ENCODE peak calls at places on chromosomes 13 and 19, in eight cellular contexts. B, Y, Q, D, C, K, J and R are unnamed samples. For H3K27me3, H3K9me3 and H3K4me1, the result is how much of the 10 kb centered on the place peaks cover.

GRCh38 chr19:29943615-29944014 is 1.6 kb downstream of the URI1 start:
- DNase-seq in B (no peak), Y (no peak), Q (no peak), D (no peak), C (no peak), K (peak), J (no peak), R (no peak)

GRCh38 chr13:25292301-25292700 is 5.0 kb upstream of the MTMR6 start:
- DNase-seq in B (no peak), Y (no peak), Q (no peak), D (no peak), C (no peak), K (no peak), J (no peak), R (no peak)

GRCh38 chr19:480016-480855 is 16.1 kb upstream of the MADCAM1 start:
- DNase-seq in B (peak), Y (no peak), Q (peak), D (peak), C (peak), K (peak), J (peak), R (peak)

GRCh38 chr19:8663920-8664670 is 33.7 kb downstream of the NFILZ start:
- DNase-seq in B (peak), Y (no peak), Q (no peak), D (no peak), C (no peak), K (no peak), J (no peak), R (no peak)

GRCh38 chr13:113458218-113459065 is 5.2 kb upstream of the ADPRHL1 start:
- DNase-seq in B (no peak), Y (no peak), Q (no peak), D (no peak), C (no peak), K (peak), J (no peak), R (peak)

GRCh38 chr19:33456845-33457220 is 64.8 kb downstream of the PEPD start:
- DNase-seq in B (no peak), Y (no peak), Q (no peak), D (peak), C (peak), K (no peak), J (no peak), R (no peak)

GRCh38 chr13:73228546-73228945 is 169.7 kb downstream of the KLF5 start:
- DNase-seq in B (no peak), Y (no peak), Q (no peak), D (no peak), C (no peak), K (peak), J (no peak), R (no peak)

GRCh38 chr19:54179921-54180452 is 7.0 kb upstream of the TMC4 start:
- DNase-seq in B (no peak), Y (no peak), Q (no peak), D (no peak), C (no peak), K (peak), J (peak), R (peak)

GRCh38 chr13:105353654-105354053 is 1181.8 kb downstream of the EFNB2 start:
- DNase-seq in B (no peak), Y (no peak), Q (no peak), D (no peak), C (no peak), K (no peak), J (no peak), R (no peak)

GRCh38 chr19:40717880-40718773 is 1.2 kb downstream of the ITPKC start:
- DNase-seq in B (no peak), Y (no peak), Q (peak), D (no peak), C (peak), K (peak), J (no peak), R (peak)

GRCh38 chr19:53903055-53903680 is 5.9 kb upstream of the CACNG7 start:
- DNase-seq in B (no peak), Y (no peak), Q (no peak), D (no peak), C (no peak), K (peak), J (no peak), R (peak)

DNA sequence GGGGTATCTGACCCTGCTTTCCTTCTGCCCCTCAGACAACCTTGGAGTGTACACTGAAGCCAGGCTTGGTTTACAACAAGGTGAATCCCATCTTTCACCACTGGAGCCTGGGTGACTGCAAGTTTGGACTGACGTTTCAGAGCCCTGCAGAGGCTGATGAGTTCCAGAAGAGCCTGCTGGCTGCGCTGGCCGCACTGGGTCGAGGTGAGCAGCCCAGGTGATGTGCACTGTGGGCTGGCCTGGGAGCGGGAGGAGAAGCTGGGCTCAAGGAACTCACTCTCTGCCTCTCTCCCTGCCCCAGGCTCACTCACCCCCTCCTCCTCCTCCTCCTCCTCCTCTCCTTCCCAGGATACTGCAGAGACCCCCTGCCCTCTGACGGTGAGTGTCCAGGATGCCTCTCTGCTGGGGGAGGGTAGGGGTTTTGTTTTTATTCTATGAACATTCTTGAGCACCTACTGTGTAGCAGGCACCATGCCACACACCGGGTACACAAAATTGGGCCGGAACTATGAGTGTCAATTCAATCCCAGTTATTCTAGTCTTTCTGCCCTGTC is 3.5 kb downstream of the SPRED3 start:
- DNase-seq in B (no peak), Y (no peak), Q (no peak), D (no peak), C (no peak), K (no peak), J (no peak), R (no peak)
- H3K27me3 ChIP-seq in B (under half), Y (under half), Q (under half), D (under half), C (under half), K (under half), J (half or more), R (under half)

GRCh38 chr19:37519890-37520289 is 13.2 kb downstream of the ZNF793 start:
- DNase-seq in B (no peak), Y (no peak), Q (no peak), D (no peak), C (no peak), K (no peak), J (no peak), R (no peak)
- H3K9me3 ChIP-seq in B (under half), Y (under half), Q (under half), D (under half), C (half or more), K (under half), J (under half), R (under half)

DNA sequence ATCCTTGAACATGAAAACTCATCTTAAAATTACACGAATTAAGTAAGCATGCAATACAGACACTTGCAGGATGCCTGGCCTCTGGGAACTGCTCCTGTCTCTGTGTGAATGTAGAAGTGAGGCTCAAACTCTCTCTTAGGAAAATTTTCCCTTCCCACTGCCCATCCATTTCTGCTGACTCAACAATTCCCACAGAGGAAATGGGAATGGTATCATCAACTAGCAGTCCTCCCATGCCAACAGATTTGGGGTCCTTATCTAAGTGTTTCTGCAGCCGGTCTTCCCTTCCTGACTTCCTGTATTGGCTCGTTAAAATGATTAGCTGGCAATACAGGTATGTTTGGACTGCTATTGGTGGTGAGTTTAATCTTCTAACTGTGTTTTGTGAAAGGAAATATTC is 85.8 kb downstream of the DOCK9 start:
- DNase-seq in B (no peak), Y (no peak), Q (no peak), D (no peak), C (no peak), K (no peak), J (no peak), R (no peak)
- H3K4me1 ChIP-seq in B (under half), Y (under half), Q (under half), D (under half), C (under half), K (under half), J (under half), R (under half)

DNA sequence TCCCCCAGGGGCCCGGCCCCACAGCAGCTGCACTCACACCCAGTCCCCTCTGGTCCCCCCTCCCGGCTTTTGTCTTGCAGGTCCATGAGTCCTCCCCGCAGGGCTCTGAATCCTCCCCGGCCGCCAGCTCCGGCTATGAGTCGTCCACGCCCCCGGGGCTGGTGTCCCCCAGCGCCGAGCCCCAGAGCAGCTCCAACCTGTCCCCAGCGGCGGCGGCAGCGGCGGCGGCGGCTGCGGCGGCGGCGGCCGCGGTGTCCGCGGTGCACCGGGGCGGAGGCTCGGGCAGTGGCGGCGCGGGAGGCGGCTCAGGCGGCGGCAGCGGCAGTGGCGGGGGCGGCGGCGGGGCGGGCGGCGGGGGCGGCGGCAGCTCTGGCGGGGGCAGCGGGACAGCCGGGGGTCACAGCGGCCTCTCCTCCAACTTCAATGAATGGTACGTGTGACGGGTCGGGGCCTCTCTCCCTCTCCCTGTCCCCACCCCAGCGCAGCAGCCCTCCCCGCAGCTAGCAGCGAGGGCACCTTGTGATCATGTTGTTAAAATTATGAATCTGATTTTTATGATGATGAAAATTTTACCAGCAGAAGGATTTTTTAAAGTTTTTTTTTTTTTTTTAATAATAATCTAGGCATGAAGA is 3.8 kb downstream of the ZIC2 start:
- DNase-seq in B (no peak), Y (no peak), Q (no peak), D (no peak), C (no peak), K (no peak), J (no peak), R (no peak)
- H3K27me3 ChIP-seq in B (half or more), Y (under half), Q (under half), D (half or more), C (half or more), K (half or more), J (half or more), R (under half)

GRCh38 chr19:21045028-21045427 is 24.6 kb downstream of the ZNF430 start:
- DNase-seq in B (no peak), Y (no peak), Q (no peak), D (no peak), C (no peak), K (no peak), J (no peak), R (no peak)
- H3K9me3 ChIP-seq in B (under half), Y (under half), Q (under half), D (under half), C (under half), K (under half), J (under half), R (under half)

GRCh38 chr19:13159713-13160112 is 9.5 kb downstream of the IER2 start:
- DNase-seq in B (no peak), Y (no peak), Q (no peak), D (no peak), C (no peak), K (no peak), J (no peak), R (no peak)

GRCh38 chr19:13156968-13157882 is 7.0 kb downstream of the IER2 start:
- DNase-seq in B (no peak), Y (no peak), Q (no peak), D (no peak), C (no peak), K (peak), J (no peak), R (no peak)

GRCh38 chr19:13163609-13164364 is 13.6 kb downstream of the IER2 start:
- DNase-seq in B (peak), Y (no peak), Q (peak), D (peak), C (peak), K (peak), J (peak), R (peak)

GRCh38 chr19:13162749-13163608 is 12.8 kb downstream of the IER2 start:
- DNase-seq in B (peak), Y (peak), Q (peak), D (peak), C (peak), K (peak), J (peak), R (peak)

GRCh38 chr19:13160557-13160956 is 10.3 kb downstream of the IER2 start:
- DNase-seq in B (no peak), Y (no peak), Q (no peak), D (no peak), C (no peak), K (peak), J (no peak), R (no peak)
- H3K4me1 ChIP-seq in B (half or more), Y (half or more), Q (under half), D (under half), C (under half), K (half or more), J (under half), R (under half)

DNA sequence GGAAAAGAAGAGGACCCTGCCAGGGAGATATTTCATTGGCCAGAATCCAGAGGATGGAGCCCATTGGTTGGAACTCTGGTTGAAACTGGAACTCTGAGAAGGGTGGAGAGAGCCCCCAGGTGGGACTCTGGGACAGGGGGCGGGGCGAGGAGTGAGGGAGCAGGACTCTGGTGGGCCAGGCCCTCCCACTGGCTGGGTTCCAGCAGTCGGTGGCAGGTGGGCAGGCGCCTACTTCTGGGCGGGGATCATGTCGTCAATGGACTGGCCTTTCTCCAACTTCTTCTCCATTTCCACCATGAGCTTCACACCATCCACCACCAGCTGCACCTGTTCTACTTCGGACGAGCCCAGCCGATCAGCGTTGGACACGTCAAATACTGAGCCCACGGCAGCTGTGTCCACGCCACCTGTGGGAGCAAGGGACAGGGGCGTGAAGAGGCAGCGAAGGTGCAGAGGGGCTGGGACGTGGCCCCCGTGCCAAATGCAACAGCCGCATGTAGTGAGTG is 16.1 kb downstream of the CKM start:
- DNase-seq in B (no peak), Y (no peak), Q (peak), D (no peak), C (no peak), K (no peak), J (no peak), R (peak)
- H3K27me3 ChIP-seq in B (under half), Y (under half), Q (under half), D (under half), C (under half), K (under half), J (under half), R (under half)

DNA sequence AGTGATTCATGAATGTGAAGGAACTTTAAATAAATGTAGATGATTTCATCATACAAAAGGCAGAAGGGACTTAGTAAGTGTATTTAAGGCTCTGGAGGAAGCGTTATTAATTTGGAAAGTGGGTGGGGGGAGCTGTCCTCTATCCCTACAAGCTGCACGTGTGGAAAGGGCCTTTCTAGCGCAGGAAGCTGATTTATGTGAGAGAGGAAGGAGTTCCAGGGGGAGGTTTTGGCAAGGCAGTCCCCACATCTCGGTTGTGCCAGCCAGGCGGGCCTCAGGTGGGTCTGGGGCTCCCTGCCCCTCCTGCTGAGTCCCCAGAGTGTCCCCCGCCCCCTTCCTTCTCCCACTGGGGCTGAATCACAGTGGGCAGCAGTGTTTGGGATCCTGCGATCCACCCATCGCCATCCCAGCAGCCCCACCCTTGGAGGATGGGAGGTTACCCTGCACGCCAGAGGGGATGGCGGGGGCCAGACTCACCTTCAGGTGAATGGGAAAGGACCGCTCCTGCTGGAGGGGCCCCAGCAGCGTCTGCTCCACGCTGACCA is 709 bp downstream of the DLEU7 start:
- DNase-seq in B (no peak), Y (no peak), Q (no peak), D (no peak), C (no peak), K (no peak), J (no peak), R (no peak)
- H3K9me3 ChIP-seq in B (under half), Y (under half), Q (under half), D (under half), C (under half), K (under half), J (under half), R (under half)